ENCODE peak calls at places on chromosomes 13 and 19, in eight cellular contexts. D is skeletal muscle cell; X is NCI-H1105 treated with DMSO at 0.1 percent for 48 hours; Z is ACHN; O is CD8-positive, alpha-beta memory T cell; L is HEK293T; C is stimulated activated CD4-positive, alpha-beta T cell treated with anti-CD3 and anti-CD28 coated beads, Interleukin-2, amount 100 ng/mL, for 48 hours; M is EL. P is an unnamed sample.

GRCh38 chr13:44854264-44855060 is 134.8 kb downstream of the NUFIP1 start:
- DNase-seq in D (no peak), X (peak; percentile 56), Z (no peak), O (no peak), L (no peak), C (no peak), M (no peak), P (no peak)

GRCh38 chr13:25422153-25422552 is 50.4 kb downstream of the ATP8A2 start:
- DNase-seq in D (no peak), X (no peak), Z (no peak), O (no peak), L (no peak), C (no peak), M (no peak), P (no peak)

GRCh38 chr19:49637865-49638350 is 2.0 kb downstream of the RRAS start:
- DNase-seq in D (peak; percentile 36), X (no peak), Z (peak; percentile 77), O (no peak), L (no peak), C (no peak), M (peak; percentile 90), P (peak; percentile 93)

GRCh38 chr13:61410669-61411297 is 4.9 kb downstream of the PCDH20 start:
- DNase-seq in D (no peak), X (peak; percentile 76), Z (peak; percentile 35), O (no peak), L (peak; percentile 10), C (no peak), M (no peak), P (no peak)

GRCh38 chr19:3470500-3471128 is 9.7 kb downstream of the SMIM24 start:
- DNase-seq in D (no peak), X (no peak), Z (no peak), O (no peak), L (no peak), C (no peak), M (no peak), P (no peak)

GRCh38 chr19:1598777-1599459 is 6.3 kb upstream of the MBD3 start:
- DNase-seq in D (no peak), X (no peak), Z (no peak), O (no peak), L (no peak), C (no peak), M (no peak), P (no peak)

GRCh38 chr13:44759222-44759721 is 183.1 kb upstream of the TSC22D1 start:
- DNase-seq in D (no peak), X (peak; percentile 54), Z (no peak), O (no peak), L (no peak), C (no peak), M (no peak), P (no peak)

GRCh38 chr13:30142502-30143211 is 164.7 kb downstream of the KATNAL1 start:
- DNase-seq in D (peak; percentile 97), X (no peak), Z (peak; percentile 95), O (no peak), L (no peak), C (no peak), M (peak; percentile 98), P (no peak)

GRCh38 chr13:87656311-87656710 is 14.9 kb upstream of the SLITRK5 start:
- DNase-seq in D (peak; percentile 66), X (peak; percentile 88), Z (no peak), O (no peak), L (no peak), C (no peak), M (no peak), P (no peak)

P was measured in cardiac septum.